ENCODE peak calls at places on chromosomes 7 and 10, in five cellular contexts. One of them, this sample, is unnamed.

GRCh38 chr10:17412323-17412722 is 42.1 kb downstream of the ST8SIA6 start:
- DNase-seq in heart left ventricle: no peak
- DNase-seq in psoas muscle: no peak
- DNase-seq in RWPE2: no peak
- DNase-seq in natural killer cell: no peak
- DNase-seq in this sample: no peak

GRCh38 chr10:110918633-110919348 is at the start of gene BBIP1:
- DNase-seq in natural killer cell: peak; percentile 81
- DNase-seq in RWPE2: no peak
- DNase-seq in psoas muscle: peak; percentile 97
- DNase-seq in heart left ventricle: no peak
- DNase-seq in this sample: no peak

GRCh38 chr10:101071266-101071884 is 9.6 kb downstream of the KAZALD1 start:
- DNase-seq in heart left ventricle: no peak
- DNase-seq in psoas muscle: no peak
- DNase-seq in RWPE2: no peak
- DNase-seq in natural killer cell: no peak
- DNase-seq in this sample: no peak

GRCh38 chr10:118106426-118106825 is 59.7 kb upstream of the RAB11FIP2 start:
- DNase-seq in natural killer cell: no peak
- DNase-seq in psoas muscle: no peak
- DNase-seq in RWPE2: no peak
- DNase-seq in heart left ventricle: peak; percentile 8
- DNase-seq in this sample: no peak

GRCh38 chr7:11195502-11195901 is 221.8 kb downstream of the PHF14 start:
- DNase-seq in psoas muscle: no peak
- DNase-seq in heart left ventricle: no peak
- DNase-seq in natural killer cell: no peak
- DNase-seq in RWPE2: no peak
- DNase-seq in this sample: no peak

GRCh38 chr10:63409465-63410027 is 56.2 kb downstream of the JMJD1C start:
- DNase-seq in heart left ventricle: no peak
- DNase-seq in natural killer cell: no peak
- DNase-seq in RWPE2: no peak
- DNase-seq in psoas muscle: no peak
- DNase-seq in this sample: no peak

GRCh38 chr7:20578257-20578771 is 37.2 kb upstream of the ABCB5 start:
- DNase-seq in heart left ventricle: no peak
- DNase-seq in natural killer cell: no peak
- DNase-seq in psoas muscle: no peak
- DNase-seq in RWPE2: no peak
- DNase-seq in this sample: no peak

GRCh38 chr7:94284120-94284519 is 110.6 kb upstream of the COL1A2 start:
- DNase-seq in psoas muscle: no peak
- DNase-seq in natural killer cell: no peak
- DNase-seq in RWPE2: no peak
- DNase-seq in heart left ventricle: no peak
- DNase-seq in this sample: no peak

GRCh38 chr10:36475746-36476145 is 649.7 kb upstream of the ANKRD30A start:
- DNase-seq in psoas muscle: no peak
- DNase-seq in RWPE2: no peak
- DNase-seq in natural killer cell: no peak
- DNase-seq in heart left ventricle: no peak
- DNase-seq in this sample: no peak

GRCh38 chr7:8638076-8638475 is 204.7 kb downstream of the NXPH1 start:
- DNase-seq in RWPE2: no peak
- DNase-seq in psoas muscle: no peak
- DNase-seq in natural killer cell: no peak
- DNase-seq in heart left ventricle: peak; percentile 19
- DNase-seq in this sample: no peak

GRCh38 chr10:60464659-60465058 is 75.0 kb upstream of the ANK3 start:
- DNase-seq in heart left ventricle: no peak
- DNase-seq in psoas muscle: no peak
- DNase-seq in RWPE2: no peak
- DNase-seq in natural killer cell: no peak
- DNase-seq in this sample: no peak

GRCh38 chr10:124725791-124726190 is 18.4 kb downstream of the FAM53B start:
- DNase-seq in RWPE2: no peak
- DNase-seq in natural killer cell: no peak
- DNase-seq in heart left ventricle: no peak
- DNase-seq in psoas muscle: no peak
- DNase-seq in this sample: no peak

GRCh38 chr10:64468219-64468618 is 947.0 kb downstream of the REEP3 start:
- DNase-seq in psoas muscle: no peak
- DNase-seq in natural killer cell: no peak
- DNase-seq in RWPE2: no peak
- DNase-seq in heart left ventricle: no peak
- DNase-seq in this sample: no peak

GRCh38 chr10:132667613-132668394 is 118.1 kb downstream of the NKX6-2 start:
- DNase-seq in psoas muscle: peak; percentile 19
- DNase-seq in natural killer cell: no peak
- DNase-seq in RWPE2: peak; percentile 15
- DNase-seq in heart left ventricle: no peak
- DNase-seq in this sample: no peak

GRCh38 chr10:35058134-35058533 is 32.0 kb downstream of the CUL2 start:
- DNase-seq in natural killer cell: no peak
- DNase-seq in heart left ventricle: no peak
- DNase-seq in psoas muscle: no peak
- DNase-seq in RWPE2: no peak
- DNase-seq in this sample: no peak

GRCh38 chr7:13920053-13920697 is 69.3 kb downstream of the ETV1 start:
- DNase-seq in psoas muscle: no peak
- DNase-seq in RWPE2: peak; percentile 81
- DNase-seq in natural killer cell: no peak
- DNase-seq in heart left ventricle: peak; percentile 37
- DNase-seq in this sample: no peak

GRCh38 chr7:50940621-50941020 is 157.9 kb upstream of the GRB10 start:
- DNase-seq in RWPE2: no peak
- DNase-seq in heart left ventricle: no peak
- DNase-seq in psoas muscle: no peak
- DNase-seq in natural killer cell: no peak
- DNase-seq in this sample: no peak

GRCh38 chr10:133007360-133007858 is 65.0 kb upstream of the CFAP46 start:
- DNase-seq in psoas muscle: no peak
- DNase-seq in RWPE2: no peak
- DNase-seq in natural killer cell: no peak
- DNase-seq in heart left ventricle: no peak
- DNase-seq in this sample: no peak

DNA sequence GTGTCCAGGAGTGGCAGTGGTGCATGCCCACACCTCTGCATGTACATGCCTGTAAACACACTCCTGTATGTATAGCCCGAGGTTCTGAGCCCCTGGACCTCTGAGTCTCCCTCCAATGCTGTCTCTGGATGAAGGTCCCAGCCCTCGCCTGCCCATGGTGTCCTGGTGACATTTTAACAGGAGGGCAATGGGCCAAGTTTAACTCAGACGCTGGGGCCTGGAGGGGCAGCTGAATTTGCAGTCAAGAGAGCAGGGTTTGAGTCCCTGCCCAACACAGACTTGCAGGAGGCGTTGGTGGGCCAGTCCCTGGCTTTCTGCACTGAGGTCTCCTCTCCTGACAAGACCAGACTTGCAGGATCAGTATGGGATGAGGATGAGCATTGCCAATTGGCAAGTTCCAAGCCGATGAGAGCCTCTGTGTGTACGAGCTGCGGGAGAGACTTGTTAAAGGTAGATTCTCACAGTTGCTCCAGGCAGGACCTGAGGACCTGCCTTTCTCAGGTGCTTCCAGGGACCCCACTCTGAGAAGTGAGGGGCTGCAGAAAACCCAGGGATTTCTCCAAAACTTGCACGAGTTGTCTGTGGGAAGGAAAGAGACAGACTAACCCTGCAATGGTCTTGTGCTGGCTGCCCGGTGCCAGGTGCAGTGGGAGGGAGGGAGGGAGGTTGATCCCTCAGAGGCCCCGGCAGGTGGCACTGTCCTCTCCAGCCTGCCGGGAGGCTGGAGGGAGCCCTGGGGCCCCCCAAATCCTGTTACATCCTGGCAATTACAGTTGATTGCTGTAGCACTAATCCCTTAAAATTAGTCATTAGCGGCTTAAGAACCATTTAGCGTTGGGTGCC is 142.0 kb downstream of the ELFN1 start:
- DNase-seq in RWPE2: no peak
- DNase-seq in psoas muscle: peak; percentile 56
- DNase-seq in heart left ventricle: no peak
- DNase-seq in natural killer cell: no peak
- DNase-seq in this sample: peak; percentile 95
- TF ChIP-seq CTCF in RWPE2: peak; percentile 63
- TF ChIP-seq CTCF in psoas muscle: peak; percentile 41
- TF ChIP-seq CTCF in heart left ventricle: peak; percentile 46
- TF ChIP-seq CTCF in natural killer cell: no peak
- TF ChIP-seq CTCF in this sample: peak; percentile 32

DNA sequence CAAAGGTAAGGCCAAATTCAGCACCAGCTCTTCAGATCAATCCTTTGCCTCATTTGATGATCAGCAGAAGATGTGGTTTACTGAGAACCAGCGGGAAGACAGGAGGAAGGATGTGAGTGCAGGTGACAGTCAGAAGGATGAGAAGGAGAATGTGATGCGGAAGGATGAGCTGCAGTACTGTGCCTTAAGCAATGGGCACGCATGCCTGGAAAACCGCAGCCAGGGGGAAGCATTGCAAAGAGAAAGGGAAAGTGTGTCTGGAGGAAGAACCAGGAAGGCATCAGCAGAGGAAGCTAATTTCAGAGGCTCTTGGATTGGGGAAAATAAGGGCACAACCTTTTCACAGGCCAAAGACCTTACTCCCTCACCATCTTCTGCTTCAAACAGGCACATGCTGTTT is 25.7 kb downstream of the C10orf71 start:
- DNase-seq in psoas muscle: no peak
- DNase-seq in natural killer cell: no peak
- DNase-seq in heart left ventricle: no peak
- DNase-seq in RWPE2: no peak
- DNase-seq in this sample: no peak
- TF ChIP-seq CTCF in psoas muscle: no peak
- TF ChIP-seq CTCF in natural killer cell: no peak
- TF ChIP-seq CTCF in heart left ventricle: no peak
- TF ChIP-seq CTCF in RWPE2: peak; percentile 19
- TF ChIP-seq CTCF in this sample: peak; percentile 13

GRCh38 chr10:32143302-32143847 is 87.2 kb upstream of the KIF5B start:
- DNase-seq in heart left ventricle: no peak
- DNase-seq in psoas muscle: no peak
- DNase-seq in RWPE2: peak; percentile 72
- DNase-seq in natural killer cell: no peak
- DNase-seq in this sample: no peak

GRCh38 chr10:32142646-32143045 is 86.4 kb upstream of the KIF5B start:
- DNase-seq in RWPE2: no peak
- DNase-seq in psoas muscle: no peak
- DNase-seq in heart left ventricle: no peak
- DNase-seq in natural killer cell: no peak
- DNase-seq in this sample: no peak

GRCh38 chr10:32140403-32140802 is 84.2 kb upstream of the KIF5B start:
- DNase-seq in psoas muscle: no peak
- DNase-seq in heart left ventricle: no peak
- DNase-seq in RWPE2: no peak
- DNase-seq in natural killer cell: no peak
- DNase-seq in this sample: no peak

GRCh38 chr10:32141018-32141807 is 85.0 kb upstream of the KIF5B start:
- DNase-seq in heart left ventricle: peak; percentile 29
- DNase-seq in RWPE2: no peak
- DNase-seq in natural killer cell: no peak
- DNase-seq in psoas muscle: no peak
- DNase-seq in this sample: no peak

DNA sequence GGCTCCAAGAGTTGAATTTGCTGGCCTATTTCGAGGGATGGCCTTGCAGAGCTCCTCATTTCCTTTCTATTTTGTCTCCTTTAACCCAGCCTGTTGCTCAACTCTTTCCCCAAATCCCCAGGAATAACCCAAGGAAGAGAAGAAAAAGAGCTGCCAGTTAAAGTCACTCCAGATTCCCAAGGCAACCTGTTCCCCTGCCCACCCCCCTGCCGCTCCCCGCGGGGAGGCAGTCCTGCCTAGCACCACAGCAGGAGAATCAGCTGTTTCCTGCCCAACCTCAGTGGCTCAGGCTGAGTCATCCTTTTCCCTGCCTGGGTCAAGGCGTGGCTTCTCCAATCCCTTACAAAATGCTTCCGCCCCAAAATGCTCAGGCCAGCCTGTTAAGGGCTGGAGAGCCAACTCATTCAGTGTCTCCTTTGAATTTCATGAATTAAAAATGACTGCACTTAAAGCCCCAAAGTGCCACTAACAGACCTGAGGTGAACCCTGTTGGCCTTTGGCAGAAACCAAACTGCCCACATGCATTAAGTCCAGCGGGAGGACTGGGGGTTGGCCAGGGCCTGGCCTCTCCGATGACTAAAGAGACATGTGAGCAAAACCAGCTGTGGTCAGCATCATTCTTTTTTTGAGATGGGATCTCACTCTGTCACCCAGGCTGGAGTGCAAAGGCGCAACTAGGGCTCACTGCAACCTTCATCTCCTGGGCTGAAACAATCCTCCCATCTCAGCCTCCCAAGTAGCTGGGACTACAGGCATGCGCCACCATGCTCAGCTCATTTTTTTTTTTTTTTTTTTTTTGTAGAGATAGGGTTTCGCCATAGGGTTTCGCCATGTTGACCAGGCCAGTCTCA is 83.2 kb upstream of the KIF5B start:
- DNase-seq in psoas muscle: peak; percentile 87
- DNase-seq in natural killer cell: no peak
- DNase-seq in heart left ventricle: peak; percentile 87
- DNase-seq in RWPE2: peak; percentile 92
- DNase-seq in this sample: no peak
- TF ChIP-seq CTCF in psoas muscle: no peak
- TF ChIP-seq CTCF in natural killer cell: no peak
- TF ChIP-seq CTCF in heart left ventricle: no peak
- TF ChIP-seq CTCF in RWPE2: peak; percentile 46
- TF ChIP-seq CTCF in this sample: no peak

GRCh38 chr7:120951309-120951706 is 731 bp downstream of the ING3 start:
- DNase-seq in heart left ventricle: no peak
- DNase-seq in natural killer cell: no peak
- DNase-seq in RWPE2: no peak
- DNase-seq in psoas muscle: no peak
- DNase-seq in this sample: no peak

GRCh38 chr7:120950539-120951308 is at the start of gene ING3:
- DNase-seq in psoas muscle: peak; percentile 98
- DNase-seq in heart left ventricle: peak; percentile 98
- DNase-seq in RWPE2: peak; percentile 94
- DNase-seq in natural killer cell: peak; percentile 99
- DNase-seq in this sample: peak; percentile 22

GRCh38 chr7:120949393-120949799 is 1.2 kb upstream of the ING3 start:
- DNase-seq in psoas muscle: no peak
- DNase-seq in RWPE2: no peak
- DNase-seq in heart left ventricle: no peak
- DNase-seq in natural killer cell: no peak
- DNase-seq in this sample: no peak

GRCh38 chr7:120950026-120950538 is 495 bp upstream of the ING3 start:
- DNase-seq in heart left ventricle: no peak
- DNase-seq in RWPE2: no peak
- DNase-seq in natural killer cell: no peak
- DNase-seq in psoas muscle: no peak
- DNase-seq in this sample: no peak

DNA sequence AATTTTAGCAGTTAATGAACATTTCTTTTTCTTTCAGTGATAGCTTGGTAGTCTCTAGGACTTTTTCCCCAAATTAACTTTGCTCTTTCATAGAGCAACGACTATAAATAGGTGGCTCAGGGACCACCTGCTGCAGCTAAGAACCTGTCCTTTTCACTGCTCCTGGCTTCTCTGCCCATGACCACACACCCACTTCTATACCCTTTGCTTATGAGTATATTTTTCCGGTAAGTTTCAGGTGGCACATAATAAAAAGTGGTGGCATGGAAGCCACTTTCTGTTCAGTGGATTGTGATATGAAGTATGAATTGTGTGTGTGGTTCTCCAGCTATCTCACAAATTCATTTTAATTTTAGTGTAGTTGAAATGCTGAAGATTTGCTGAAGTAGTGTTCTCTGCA is 1.2 kb downstream of the ING3 start:
- DNase-seq in psoas muscle: no peak
- DNase-seq in natural killer cell: no peak
- DNase-seq in RWPE2: no peak
- DNase-seq in heart left ventricle: no peak
- DNase-seq in this sample: no peak
- TF ChIP-seq CTCF in psoas muscle: no peak
- TF ChIP-seq CTCF in natural killer cell: no peak
- TF ChIP-seq CTCF in RWPE2: no peak
- TF ChIP-seq CTCF in heart left ventricle: no peak
- TF ChIP-seq CTCF in this sample: no peak

This sample was measured in D721Med.